ENCODE peak calls at places on chromosomes 4 and X, in nine cellular contexts. D is HEK293T; H is ureter; G is Daoy; A is amygdala; S is H54; F is GM03348; O is GDM1; C is activated CD8-positive, alpha-beta T cell treated with anti-CD3 and anti-CD28 coated beads, Interleukin-2, amount 10 ng/mL, durations not matched to agents 7 days and 5 days. N is an unnamed sample.

GRCh38 chr4:113908829-113909228 is 70.6 kb downstream of the ARSJ start:
- DNase-seq in D (no peak), G (no peak), S (no peak), A (no peak), C (no peak), H (no peak), F (no peak), O (no peak), N (no peak)

GRCh38 chr4:2245787-2246275 is 3.9 kb upstream of the HAUS3 start:
- DNase-seq in F (no peak), S (no peak), H (no peak), G (no peak), D (no peak), C (peak), O (no peak), A (no peak), N (no peak)

GRCh38 chrX:11336201-11336600 is 43.0 kb downstream of the AMELX start:
- DNase-seq in D (no peak), C (no peak), F (no peak), O (no peak), G (no peak), S (no peak), H (no peak), A (no peak), N (no peak)

GRCh38 chrX:68897546-68897945 is 68.7 kb downstream of the EFNB1 start:
- DNase-seq in O (no peak), S (no peak), H (no peak), D (no peak), F (no peak), A (no peak), G (no peak), C (no peak), N (no peak)

GRCh38 chr4:107050525-107051135 is 14.5 kb upstream of the DKK2 start:
- DNase-seq in G (no peak), O (no peak), F (peak), D (peak), H (no peak), A (no peak), C (no peak), S (no peak), N (peak)

GRCh38 chr4:10015140-10015753 is 6.0 kb downstream of the SLC2A9 start:
- DNase-seq in F (no peak), D (no peak), C (peak), S (no peak), G (peak), A (peak), H (no peak), O (no peak), N (peak)

GRCh38 chrX:48752498-48752897 is 9.0 kb upstream of the GLOD5 start:
- DNase-seq in H (no peak), G (no peak), O (no peak), C (no peak), A (no peak), D (no peak), F (no peak), S (no peak), N (no peak)

GRCh38 chr4:24973471-24974251 is 57.1 kb downstream of the LGI2 start:
- DNase-seq in S (no peak), G (no peak), D (no peak), F (peak), H (peak), C (no peak), O (no peak), A (no peak), N (peak)

GRCh38 chr4:26736621-26737020 is 124.0 kb upstream of the STIM2 start:
- DNase-seq in C (no peak), O (no peak), G (no peak), D (no peak), A (no peak), F (no peak), S (no peak), H (no peak), N (peak)

GRCh38 chr4:178937130-178937529 is 1494.9 kb upstream of the AGA start:
- DNase-seq in D (no peak), H (no peak), F (no peak), S (no peak), O (no peak), G (no peak), C (no peak), A (no peak), N (no peak)

GRCh38 chr4:119038465-119038864 is 97.2 kb upstream of the MYOZ2 start:
- DNase-seq in F (peak), A (no peak), S (no peak), C (no peak), O (no peak), H (no peak), G (no peak), D (no peak), N (peak)

GRCh38 chrX:40205471-40205870 is 107.7 kb upstream of the BCOR start:
- DNase-seq in F (peak), A (no peak), G (no peak), H (no peak), D (no peak), O (no peak), S (no peak), C (no peak), N (no peak)

GRCh38 chr4:184811484-184812180 is 14.1 kb downstream of the ACSL1 start:
- DNase-seq in G (no peak), A (no peak), O (no peak), F (no peak), C (no peak), H (no peak), S (no peak), D (no peak), N (no peak)

GRCh38 chrX:45017946-45018345 is 145.0 kb downstream of the KDM6A start:
- DNase-seq in C (no peak), H (no peak), O (no peak), D (no peak), F (no peak), G (no peak), S (no peak), A (no peak), N (no peak)

GRCh38 chr4:169133932-169134331 is 123.9 kb upstream of the CBR4 start:
- DNase-seq in A (no peak), D (no peak), S (no peak), C (no peak), G (no peak), H (no peak), F (no peak), O (no peak), N (no peak)

GRCh38 chrX:129782706-129783105 is 3.0 kb downstream of the SASH3 start:
- DNase-seq in S (no peak), C (no peak), O (no peak), G (no peak), H (no peak), F (no peak), A (no peak), D (no peak), N (no peak)

GRCh38 chr4:77305766-77306165 is 148.8 kb downstream of the CCNG2 start:
- DNase-seq in G (no peak), F (no peak), O (no peak), D (no peak), A (no peak), H (no peak), S (no peak), C (no peak), N (no peak)

GRCh38 chr4:145823743-145824142 is 114.9 kb downstream of the ZNF827 start:
- DNase-seq in O (no peak), S (no peak), F (no peak), G (no peak), D (no peak), C (no peak), H (no peak), A (no peak), N (no peak)

N was measured in HFFc6.